ENCODE peak calls at places on chromosomes 5 and 9, in seven cellular contexts. One of them, this sample, is unnamed.

GRCh38 chr5:140293091-140293996 is 9.6 kb downstream of the PFDN1 start:
- DNase-seq in HFFc6: no peak
- DNase-seq in nephron progenitor cell: no peak
- DNase-seq in heart right ventricle: no peak
- DNase-seq in keratinocyte: no peak
- DNase-seq in retinal pigment epithelial cell: no peak
- DNase-seq in spleen: no peak
- DNase-seq in this sample: no peak

GRCh38 chr5:143108498-143109128 is 294.9 kb downstream of the NR3C1 start:
- DNase-seq in spleen: no peak
- DNase-seq in heart right ventricle: peak
- DNase-seq in HFFc6: no peak
- DNase-seq in keratinocyte: no peak
- DNase-seq in retinal pigment epithelial cell: no peak
- DNase-seq in nephron progenitor cell: no peak
- DNase-seq in this sample: no peak

GRCh38 chr5:175146733-175147132 is 297.2 kb downstream of the DRD1 start:
- DNase-seq in heart right ventricle: no peak
- DNase-seq in HFFc6: no peak
- DNase-seq in spleen: no peak
- DNase-seq in retinal pigment epithelial cell: no peak
- DNase-seq in nephron progenitor cell: no peak
- DNase-seq in keratinocyte: no peak
- DNase-seq in this sample: no peak

GRCh38 chr5:6194261-6194875 is 184.0 kb downstream of the MED10 start:
- DNase-seq in HFFc6: no peak
- DNase-seq in spleen: no peak
- DNase-seq in nephron progenitor cell: no peak
- DNase-seq in retinal pigment epithelial cell: no peak
- DNase-seq in keratinocyte: no peak
- DNase-seq in heart right ventricle: no peak
- DNase-seq in this sample: no peak

GRCh38 chr5:116068028-116068632 is 16.7 kb upstream of the COMMD10 start:
- DNase-seq in retinal pigment epithelial cell: no peak
- DNase-seq in keratinocyte: no peak
- DNase-seq in spleen: no peak
- DNase-seq in heart right ventricle: no peak
- DNase-seq in HFFc6: peak
- DNase-seq in nephron progenitor cell: peak
- DNase-seq in this sample: peak

GRCh38 chr5:126998895-126999570 is 31.3 kb downstream of the MARCHF3 start:
- DNase-seq in HFFc6: no peak
- DNase-seq in keratinocyte: no peak
- DNase-seq in retinal pigment epithelial cell: no peak
- DNase-seq in nephron progenitor cell: no peak
- DNase-seq in spleen: no peak
- DNase-seq in heart right ventricle: no peak
- DNase-seq in this sample: no peak

GRCh38 chr9:125513634-125514413 is 193.2 kb downstream of the MAPKAP1 start:
- DNase-seq in heart right ventricle: no peak
- DNase-seq in spleen: no peak
- DNase-seq in keratinocyte: no peak
- DNase-seq in HFFc6: peak
- DNase-seq in retinal pigment epithelial cell: peak
- DNase-seq in nephron progenitor cell: no peak
- DNase-seq in this sample: no peak

GRCh38 chr9:92963831-92964606 is 16.7 kb downstream of the FGD3 start:
- DNase-seq in HFFc6: no peak
- DNase-seq in retinal pigment epithelial cell: no peak
- DNase-seq in keratinocyte: no peak
- DNase-seq in spleen: peak
- DNase-seq in nephron progenitor cell: no peak
- DNase-seq in heart right ventricle: no peak
- DNase-seq in this sample: no peak

GRCh38 chr5:33984671-33985124 is at the start of gene SLC45A2:
- DNase-seq in retinal pigment epithelial cell: peak
- DNase-seq in keratinocyte: no peak
- DNase-seq in HFFc6: no peak
- DNase-seq in heart right ventricle: no peak
- DNase-seq in nephron progenitor cell: no peak
- DNase-seq in spleen: no peak
- DNase-seq in this sample: no peak

GRCh38 chr5:76954383-76954763 is 1.5 kb downstream of the CRHBP start:
- DNase-seq in nephron progenitor cell: peak
- DNase-seq in keratinocyte: no peak
- DNase-seq in retinal pigment epithelial cell: no peak
- DNase-seq in HFFc6: no peak
- DNase-seq in spleen: no peak
- DNase-seq in heart right ventricle: peak
- DNase-seq in this sample: no peak

GRCh38 chr9:126326228-126327015 is at the start of gene MVB12B:
- DNase-seq in HFFc6: no peak
- DNase-seq in retinal pigment epithelial cell: no peak
- DNase-seq in heart right ventricle: peak
- DNase-seq in nephron progenitor cell: peak
- DNase-seq in keratinocyte: no peak
- DNase-seq in spleen: peak
- DNase-seq in this sample: no peak

GRCh38 chr9:113589890-113590289 is 126.4 kb downstream of the RGS3 start:
- DNase-seq in spleen: peak
- DNase-seq in heart right ventricle: no peak
- DNase-seq in keratinocyte: no peak
- DNase-seq in HFFc6: peak
- DNase-seq in nephron progenitor cell: no peak
- DNase-seq in retinal pigment epithelial cell: no peak
- DNase-seq in this sample: no peak

GRCh38 chr5:173554989-173555705 is 61.3 kb downstream of the BOD1 start:
- DNase-seq in keratinocyte: no peak
- DNase-seq in heart right ventricle: no peak
- DNase-seq in HFFc6: no peak
- DNase-seq in nephron progenitor cell: no peak
- DNase-seq in spleen: no peak
- DNase-seq in retinal pigment epithelial cell: no peak
- DNase-seq in this sample: no peak

GRCh38 chr5:149459891-149460290 is 80.8 kb upstream of the IL17B start:
- DNase-seq in retinal pigment epithelial cell: no peak
- DNase-seq in heart right ventricle: no peak
- DNase-seq in spleen: no peak
- DNase-seq in keratinocyte: no peak
- DNase-seq in nephron progenitor cell: no peak
- DNase-seq in HFFc6: no peak
- DNase-seq in this sample: no peak

GRCh38 chr5:68582284-68582683 is 366.7 kb downstream of the PIK3R1 start:
- DNase-seq in heart right ventricle: no peak
- DNase-seq in keratinocyte: no peak
- DNase-seq in spleen: no peak
- DNase-seq in nephron progenitor cell: no peak
- DNase-seq in HFFc6: no peak
- DNase-seq in retinal pigment epithelial cell: no peak
- DNase-seq in this sample: no peak

GRCh38 chr5:86865396-86865795 is 247.7 kb downstream of the COX7C start:
- DNase-seq in retinal pigment epithelial cell: no peak
- DNase-seq in spleen: no peak
- DNase-seq in HFFc6: no peak
- DNase-seq in keratinocyte: no peak
- DNase-seq in nephron progenitor cell: no peak
- DNase-seq in heart right ventricle: no peak
- DNase-seq in this sample: peak

GRCh38 chr5:19767987-19768386 is 220.0 kb downstream of the CDH18 start:
- DNase-seq in spleen: no peak
- DNase-seq in HFFc6: no peak
- DNase-seq in retinal pigment epithelial cell: no peak
- DNase-seq in nephron progenitor cell: no peak
- DNase-seq in keratinocyte: no peak
- DNase-seq in heart right ventricle: no peak
- DNase-seq in this sample: no peak

GRCh38 chr5:159894149-159894720 is 22.0 kb upstream of the ADRA1B start:
- DNase-seq in spleen: no peak
- DNase-seq in keratinocyte: no peak
- DNase-seq in heart right ventricle: no peak
- DNase-seq in HFFc6: no peak
- DNase-seq in nephron progenitor cell: no peak
- DNase-seq in retinal pigment epithelial cell: no peak
- DNase-seq in this sample: peak

GRCh38 chr9:93100265-93100636 is 4.2 kb downstream of the CARD19 start:
- DNase-seq in retinal pigment epithelial cell: no peak
- DNase-seq in keratinocyte: no peak
- DNase-seq in HFFc6: no peak
- DNase-seq in heart right ventricle: no peak
- DNase-seq in spleen: peak
- DNase-seq in nephron progenitor cell: no peak
- DNase-seq in this sample: no peak

GRCh38 chr9:124007157-124007460 is 4.5 kb upstream of the LHX2 start:
- DNase-seq in spleen: no peak
- DNase-seq in retinal pigment epithelial cell: no peak
- DNase-seq in heart right ventricle: no peak
- DNase-seq in nephron progenitor cell: no peak
- DNase-seq in HFFc6: no peak
- DNase-seq in keratinocyte: no peak
- DNase-seq in this sample: no peak

GRCh38 chr9:124009835-124010226 is 1.7 kb upstream of the LHX2 start:
- DNase-seq in retinal pigment epithelial cell: no peak
- DNase-seq in nephron progenitor cell: no peak
- DNase-seq in HFFc6: no peak
- DNase-seq in heart right ventricle: no peak
- DNase-seq in keratinocyte: no peak
- DNase-seq in spleen: no peak
- DNase-seq in this sample: no peak

GRCh38 chr9:124007468-124008306 is 3.9 kb upstream of the LHX2 start:
- DNase-seq in retinal pigment epithelial cell: no peak
- DNase-seq in nephron progenitor cell: no peak
- DNase-seq in spleen: no peak
- DNase-seq in keratinocyte: no peak
- DNase-seq in heart right ventricle: no peak
- DNase-seq in HFFc6: no peak
- DNase-seq in this sample: no peak

GRCh38 chr9:124008855-124009834 is 2.4 kb upstream of the LHX2 start:
- DNase-seq in retinal pigment epithelial cell: no peak
- DNase-seq in HFFc6: no peak
- DNase-seq in heart right ventricle: no peak
- DNase-seq in keratinocyte: no peak
- DNase-seq in spleen: no peak
- DNase-seq in nephron progenitor cell: peak
- DNase-seq in this sample: no peak

GRCh38 chr9:124008307-124008854 is 3.2 kb upstream of the LHX2 start:
- DNase-seq in spleen: no peak
- DNase-seq in HFFc6: no peak
- DNase-seq in heart right ventricle: no peak
- DNase-seq in retinal pigment epithelial cell: no peak
- DNase-seq in keratinocyte: no peak
- DNase-seq in nephron progenitor cell: peak
- DNase-seq in this sample: no peak
- TF ChIP-seq CTCF in spleen: no peak
- TF ChIP-seq CTCF in HFFc6: no peak
- TF ChIP-seq CTCF in heart right ventricle: no peak
- TF ChIP-seq CTCF in retinal pigment epithelial cell: no peak
- TF ChIP-seq CTCF in keratinocyte: no peak
- TF ChIP-seq CTCF in nephron progenitor cell: no peak
- TF ChIP-seq CTCF in this sample: no peak

GRCh38 chr9:96078866-96079505 is 203.5 kb downstream of the ERCC6L2 start:
- DNase-seq in nephron progenitor cell: no peak
- DNase-seq in heart right ventricle: no peak
- DNase-seq in retinal pigment epithelial cell: no peak
- DNase-seq in spleen: no peak
- DNase-seq in keratinocyte: no peak
- DNase-seq in HFFc6: no peak
- DNase-seq in this sample: no peak
- TF ChIP-seq CTCF in nephron progenitor cell: no peak
- TF ChIP-seq CTCF in heart right ventricle: no peak
- TF ChIP-seq CTCF in retinal pigment epithelial cell: peak
- TF ChIP-seq CTCF in spleen: no peak
- TF ChIP-seq CTCF in keratinocyte: no peak
- TF ChIP-seq CTCF in HFFc6: peak
- TF ChIP-seq CTCF in this sample: no peak

GRCh38 chr9:133421615-133422542 is at the start of gene ADAMTS13:
- DNase-seq in HFFc6: no peak
- DNase-seq in heart right ventricle: no peak
- DNase-seq in keratinocyte: no peak
- DNase-seq in retinal pigment epithelial cell: no peak
- DNase-seq in nephron progenitor cell: no peak
- DNase-seq in spleen: no peak
- DNase-seq in this sample: no peak
- TF ChIP-seq CTCF in HFFc6: peak
- TF ChIP-seq CTCF in heart right ventricle: no peak
- TF ChIP-seq CTCF in keratinocyte: no peak
- TF ChIP-seq CTCF in retinal pigment epithelial cell: peak
- TF ChIP-seq CTCF in nephron progenitor cell: peak
- TF ChIP-seq CTCF in spleen: no peak
- TF ChIP-seq CTCF in this sample: peak

DNA sequence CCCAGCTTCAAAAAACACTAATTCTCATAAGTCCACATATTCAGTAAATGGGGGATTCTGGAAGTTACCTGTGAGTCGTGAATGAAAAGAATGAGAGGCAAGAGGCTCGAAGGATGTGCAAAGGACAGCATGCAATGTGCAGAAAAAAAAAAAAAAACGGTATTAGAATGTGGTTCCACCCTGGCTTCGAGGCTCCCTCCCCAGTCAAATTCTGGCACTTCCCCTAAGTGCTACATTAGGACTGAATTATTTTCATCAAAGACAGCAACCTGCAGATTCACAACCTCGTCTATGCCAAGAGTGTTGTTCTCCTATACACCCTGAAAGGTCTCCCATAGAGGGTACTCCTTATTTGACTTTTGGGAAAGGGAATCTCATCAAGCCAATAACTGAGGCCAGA is 16.5 kb downstream of the CAPSL start:
- DNase-seq in heart right ventricle: no peak
- DNase-seq in HFFc6: no peak
- DNase-seq in spleen: no peak
- DNase-seq in nephron progenitor cell: no peak
- DNase-seq in retinal pigment epithelial cell: no peak
- DNase-seq in keratinocyte: no peak
- DNase-seq in this sample: no peak
- TF ChIP-seq CTCF in heart right ventricle: no peak
- TF ChIP-seq CTCF in HFFc6: no peak
- TF ChIP-seq CTCF in spleen: no peak
- TF ChIP-seq CTCF in nephron progenitor cell: no peak
- TF ChIP-seq CTCF in retinal pigment epithelial cell: no peak
- TF ChIP-seq CTCF in keratinocyte: no peak
- TF ChIP-seq CTCF in this sample: no peak

This sample was measured in HFF-Myc.